ENCODE peak calls at places on chromosome 19, in four cellular contexts. W is H1, Z is GM12878, E is HepG2. M is an unnamed sample.

GRCh38 chr19:51938936-51939335 is 11.7 kb downstream of the ZNF613 start:
- DNase-seq in W (no peak), Z (no peak), E (no peak), M (no peak)

GRCh38 chr19:50268501-50268900 is 60.7 kb downstream of the KCNC3 start:
- DNase-seq in W (no peak), Z (no peak), E (no peak), M (no peak)

GRCh38 chr19:34692541-34692940 is 15.1 kb downstream of the ZNF302 start:
- DNase-seq in W (no peak), Z (no peak), E (no peak), M (no peak)

GRCh38 chr19:3857449-3858003 is 11.3 kb downstream of the ZFR2 start:
- DNase-seq in W (no peak), Z (no peak), E (no peak), M (no peak)

GRCh38 chr19:54420068-54420382 is 4.8 kb downstream of the TTYH1 start:
- DNase-seq in W (peak), Z (no peak), E (no peak), M (no peak)

GRCh38 chr19:13705201-13705600 is 59.1 kb upstream of the MRI1 start:
- DNase-seq in W (no peak), Z (no peak), E (no peak), M (no peak)

GRCh38 chr19:4338441-4339350 is at the start of gene STAP2:
- DNase-seq in W (peak), Z (no peak), E (peak), M (no peak)

GRCh38 chr19:49862411-49863253 is 4.7 kb downstream of the PNKP start:
- DNase-seq in W (peak), Z (no peak), E (peak), M (no peak)

GRCh38 chr19:39310558-39311311 is 9.9 kb downstream of the LRFN1 start:
- DNase-seq in W (no peak), Z (no peak), E (no peak), M (no peak)

GRCh38 chr19:55461974-55462628 is 659 bp upstream of the ISOC2 start:
- DNase-seq in W (no peak), Z (no peak), E (peak), M (no peak)

GRCh38 chr19:18006895-18007604 is 920 bp upstream of the ARRDC2 start:
- DNase-seq in W (peak), Z (no peak), E (peak), M (peak)

GRCh38 chr19:19224852-19225494 is 13.2 kb downstream of the NCAN start:
- DNase-seq in W (peak), Z (no peak), E (peak), M (peak)

GRCh38 chr19:55082023-55082851 is 6.6 kb downstream of the EPS8L1 start:
- DNase-seq in W (peak), Z (no peak), E (no peak), M (no peak)

GRCh38 chr19:33904681-33905080 is 108.0 kb downstream of the KCTD15 start:
- DNase-seq in W (peak), Z (no peak), E (peak), M (no peak)

GRCh38 chr19:510606-511100 is 3.4 kb downstream of the TPGS1 start:
- DNase-seq in W (peak), Z (peak), E (peak), M (peak)
- H3K9ac ChIP-seq in W (no peak), Z (peak), E (no peak), M (peak)

DNA sequence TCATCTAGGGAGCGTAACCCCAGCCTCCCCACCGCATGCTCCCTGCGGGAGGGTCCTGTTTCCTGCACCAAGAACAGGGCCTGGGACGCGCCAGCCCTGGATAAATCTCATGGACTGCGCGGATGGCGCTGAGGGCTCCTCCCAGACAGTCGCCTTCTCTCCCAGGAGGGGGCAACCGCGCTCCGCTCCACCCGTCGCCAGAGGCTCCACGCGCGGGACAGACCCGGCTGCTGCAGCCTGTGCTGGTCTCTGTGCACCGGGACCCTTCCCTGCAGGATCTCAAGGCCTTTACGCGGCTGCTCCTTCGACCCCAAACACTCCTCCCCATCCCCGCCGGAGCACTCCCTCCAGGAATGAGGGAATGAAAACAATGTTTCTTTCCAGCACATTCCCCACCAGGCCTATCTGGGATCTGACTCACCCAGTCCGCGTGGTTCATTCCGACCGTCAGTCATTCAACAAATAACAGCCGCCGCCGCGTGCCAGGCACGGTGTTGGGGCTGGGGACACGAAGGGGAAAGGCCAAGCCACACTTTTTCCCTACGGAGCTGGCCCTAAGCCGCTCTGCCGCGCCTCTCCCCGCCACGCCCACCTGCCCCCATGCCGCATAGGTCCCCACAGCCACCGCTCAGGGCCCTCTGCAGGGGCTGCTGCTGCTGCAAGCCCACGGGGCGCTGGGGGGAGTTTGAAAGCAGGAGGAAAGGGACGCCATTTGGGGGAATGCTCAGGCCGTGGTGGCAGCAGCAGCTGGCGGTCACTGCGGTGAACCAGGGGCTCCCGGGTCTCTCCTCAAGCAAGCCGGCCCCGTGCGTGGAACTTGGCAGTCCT is 6.0 kb downstream of the PNMA8B start:
- DNase-seq in W (peak), Z (no peak), E (no peak), M (no peak)
- TF ChIP-seq SUZ12 in W (peak), Z (no peak), E (no peak), M (no peak)

DNA sequence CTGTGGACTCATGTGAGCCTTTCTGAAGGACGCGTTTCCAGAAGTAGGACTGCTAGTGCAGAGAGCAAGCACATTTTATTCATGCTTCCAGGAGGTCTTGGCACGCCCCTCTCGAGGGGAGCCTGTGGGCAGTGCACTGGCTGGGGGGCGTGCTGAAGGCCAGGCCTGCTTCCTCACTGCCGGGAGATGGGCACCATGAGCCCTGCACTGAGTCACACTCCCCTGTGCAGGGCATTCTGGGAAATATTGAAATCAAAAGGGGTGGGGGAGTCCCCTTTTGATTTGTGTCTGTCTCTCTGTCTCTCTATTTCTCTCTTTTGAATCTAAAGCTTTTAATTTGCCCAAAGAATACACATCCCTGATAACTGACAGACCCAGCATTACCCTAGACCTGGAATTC is 34.0 kb downstream of the DPF1 start:
- DNase-seq in W (no peak), Z (no peak), E (no peak), M (no peak)
- H3K4me3 ChIP-seq in W (no peak), Z (no peak), E (no peak), M (no peak)

GRCh38 chr19:45164577-45165335 is 4.0 kb upstream of the NKPD1 start:
- DNase-seq in W (peak), Z (peak), E (peak), M (no peak)
- H3K9ac ChIP-seq in W (no peak), Z (peak), E (no peak), M (peak)

DNA sequence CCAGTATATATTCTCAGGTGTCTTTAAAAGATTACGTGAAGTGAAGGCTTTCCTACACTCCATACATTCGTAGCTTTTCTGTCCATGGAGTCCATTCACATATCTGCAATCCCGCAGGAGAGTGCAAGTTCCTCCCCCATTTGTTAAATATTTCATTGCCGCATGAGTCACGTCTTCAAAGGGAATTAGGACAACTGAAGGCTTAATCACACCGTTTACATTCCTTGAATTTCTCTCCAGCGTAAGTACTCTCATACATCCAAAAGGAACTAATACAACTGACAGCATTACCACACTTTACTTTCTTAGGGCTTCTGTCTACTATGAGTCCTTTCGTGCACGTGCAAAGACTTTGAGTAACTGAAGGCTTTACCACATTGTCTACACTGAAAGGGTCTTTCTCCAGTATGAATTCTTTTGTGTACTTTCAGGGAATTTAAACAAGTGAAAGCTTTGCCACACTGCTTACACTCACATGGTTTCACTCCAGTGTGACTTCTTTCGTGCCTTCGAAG is 29.0 kb upstream of the ZNF564 start:
- DNase-seq in W (no peak), Z (no peak), E (peak), M (no peak)
- TF ChIP-seq SUZ12 in W (no peak), Z (no peak), E (no peak), M (no peak)